ENCODE peak calls at places on chromosomes 6 and 20, in four cellular contexts. One of them, this sample, is unnamed.

GRCh38 chr6:95384988-95385387 is 192.3 kb upstream of the MANEA start:
- DNase-seq in HepG2: no peak
- DNase-seq in GM12878: no peak
- DNase-seq in K562: no peak
- DNase-seq in this sample: no peak

GRCh38 chr6:168735268-168735949 is 294.4 kb downstream of the SMOC2 start:
- DNase-seq in HepG2: no peak
- DNase-seq in GM12878: no peak
- DNase-seq in K562: no peak
- DNase-seq in this sample: no peak

GRCh38 chr6:43739642-43740091 is 30.3 kb upstream of the VEGFA start:
- DNase-seq in HepG2: no peak
- DNase-seq in GM12878: no peak
- DNase-seq in K562: no peak
- DNase-seq in this sample: no peak

GRCh38 chr6:105326216-105326615 is 76.7 kb downstream of the PREP start:
- DNase-seq in HepG2: peak; percentile 52
- DNase-seq in GM12878: no peak
- DNase-seq in K562: no peak
- DNase-seq in this sample: no peak

GRCh38 chr20:62744761-62745160 is 36.1 kb downstream of the NTSR1 start:
- DNase-seq in HepG2: no peak
- DNase-seq in GM12878: no peak
- DNase-seq in K562: no peak
- DNase-seq in this sample: no peak

GRCh38 chr20:32285621-32286334 is 8.3 kb downstream of the KIF3B start:
- DNase-seq in HepG2: no peak
- DNase-seq in GM12878: peak; percentile 84
- DNase-seq in K562: peak; percentile 68
- DNase-seq in this sample: peak; percentile 25

GRCh38 chr6:34189806-34190503 is 44.1 kb upstream of the GRM4 start:
- DNase-seq in HepG2: peak; percentile 41
- DNase-seq in GM12878: no peak
- DNase-seq in K562: peak; percentile 70
- DNase-seq in this sample: no peak

GRCh38 chr6:160974304-160974771 is 17.2 kb upstream of the MAP3K4 start:
- DNase-seq in HepG2: no peak
- DNase-seq in GM12878: no peak
- DNase-seq in K562: peak; percentile 49
- DNase-seq in this sample: no peak

GRCh38 chr20:47335251-47336012 is 21.1 kb downstream of the ZMYND8 start:
- DNase-seq in HepG2: no peak
- DNase-seq in GM12878: no peak
- DNase-seq in K562: no peak
- DNase-seq in this sample: no peak

GRCh38 chr6:24864345-24864744 is 65.6 kb upstream of the ARMH2 start:
- DNase-seq in HepG2: no peak
- DNase-seq in GM12878: no peak
- DNase-seq in K562: no peak
- DNase-seq in this sample: no peak

GRCh38 chr20:10253750-10254149 is 35.1 kb downstream of the SNAP25 start:
- DNase-seq in HepG2: no peak
- DNase-seq in GM12878: no peak
- DNase-seq in K562: no peak
- DNase-seq in this sample: no peak

GRCh38 chr6:35752330-35752729 is 15.5 kb downstream of the ARMC12 start:
- DNase-seq in HepG2: no peak
- DNase-seq in GM12878: no peak
- DNase-seq in K562: no peak
- DNase-seq in this sample: no peak

GRCh38 chr20:25622450-25623224 is 1.2 kb downstream of the NANP start:
- DNase-seq in HepG2: peak; percentile 20
- DNase-seq in GM12878: no peak
- DNase-seq in K562: no peak
- DNase-seq in this sample: no peak

GRCh38 chr6:130293800-130294199 is 71.0 kb upstream of the SAMD3 start:
- DNase-seq in HepG2: peak; percentile 23
- DNase-seq in GM12878: peak; percentile 8
- DNase-seq in K562: peak; percentile 38
- DNase-seq in this sample: peak; percentile 67

GRCh38 chr6:19478992-19479391 is 358.2 kb upstream of the ID4 start:
- DNase-seq in HepG2: no peak
- DNase-seq in GM12878: no peak
- DNase-seq in K562: no peak
- DNase-seq in this sample: no peak

GRCh38 chr20:63772781-63773520 is 33.4 kb downstream of the SLC2A4RG start:
- DNase-seq in HepG2: no peak
- DNase-seq in GM12878: no peak
- DNase-seq in K562: no peak
- DNase-seq in this sample: no peak

GRCh38 chr20:63777614-63778013 is 38.0 kb downstream of the SLC2A4RG start:
- DNase-seq in HepG2: no peak
- DNase-seq in GM12878: no peak
- DNase-seq in K562: no peak
- DNase-seq in this sample: no peak

GRCh38 chr20:63774348-63774735 is 34.8 kb downstream of the SLC2A4RG start:
- DNase-seq in HepG2: no peak
- DNase-seq in GM12878: no peak
- DNase-seq in K562: no peak
- DNase-seq in this sample: no peak

GRCh38 chr20:63773571-63774347 is 34.2 kb downstream of the SLC2A4RG start:
- DNase-seq in HepG2: no peak
- DNase-seq in GM12878: no peak
- DNase-seq in K562: no peak
- DNase-seq in this sample: no peak

GRCh38 chr20:63775096-63775978 is 35.8 kb downstream of the SLC2A4RG start:
- DNase-seq in HepG2: no peak
- DNase-seq in GM12878: no peak
- DNase-seq in K562: peak; percentile 48
- DNase-seq in this sample: no peak
- TF ChIP-seq POLR2AphosphoS2 in HepG2: no peak
- TF ChIP-seq POLR2AphosphoS2 in GM12878: no peak
- TF ChIP-seq POLR2AphosphoS2 in K562: no peak
- TF ChIP-seq POLR2AphosphoS2 in this sample: no peak

GRCh38 chr6:81832304-81832703 is 79.8 kb upstream of the TENT5A start:
- DNase-seq in HepG2: no peak
- DNase-seq in GM12878: no peak
- DNase-seq in K562: no peak
- DNase-seq in this sample: no peak

GRCh38 chr6:81831274-81831673 is 78.8 kb upstream of the TENT5A start:
- DNase-seq in HepG2: peak; percentile 77
- DNase-seq in GM12878: no peak
- DNase-seq in K562: no peak
- DNase-seq in this sample: no peak

GRCh38 chr6:81838031-81838430 is 85.5 kb upstream of the TENT5A start:
- DNase-seq in HepG2: peak; percentile 67
- DNase-seq in GM12878: no peak
- DNase-seq in K562: no peak
- DNase-seq in this sample: peak; percentile 58

GRCh38 chr6:81838724-81839425 is 86.4 kb upstream of the TENT5A start:
- DNase-seq in HepG2: no peak
- DNase-seq in GM12878: no peak
- DNase-seq in K562: no peak
- DNase-seq in this sample: no peak

DNA sequence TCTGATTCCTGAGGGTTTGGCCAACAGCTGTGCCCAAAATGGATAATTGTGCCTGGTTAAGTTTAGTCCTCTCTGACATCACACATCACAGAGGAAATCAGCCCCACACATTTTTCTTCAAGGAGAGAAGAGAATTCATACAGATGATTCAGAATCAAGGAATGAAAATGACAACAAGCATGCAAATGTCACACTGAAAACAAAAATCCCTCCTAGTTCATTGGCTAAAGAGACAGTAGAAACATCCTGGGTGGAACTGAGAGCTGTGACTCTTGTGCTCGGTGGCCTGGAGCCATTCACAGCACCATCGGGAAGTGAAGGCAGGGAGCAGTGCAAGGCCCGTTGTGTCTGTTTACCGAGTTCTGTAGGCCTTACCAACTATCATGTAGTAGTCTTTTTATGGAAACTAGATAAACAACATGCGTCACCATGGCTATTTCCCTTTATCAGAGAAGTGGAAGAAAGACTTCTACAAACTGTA is 81.7 kb upstream of the TENT5A start:
- DNase-seq in HepG2: no peak
- DNase-seq in GM12878: no peak
- DNase-seq in K562: no peak
- DNase-seq in this sample: no peak
- TF ChIP-seq POLR2AphosphoS2 in HepG2: no peak
- TF ChIP-seq POLR2AphosphoS2 in GM12878: no peak
- TF ChIP-seq POLR2AphosphoS2 in K562: no peak
- TF ChIP-seq POLR2AphosphoS2 in this sample: no peak

GRCh38 chr6:166474721-166475565 is 92.2 kb upstream of the MPC1 start:
- DNase-seq in HepG2: no peak
- DNase-seq in GM12878: no peak
- DNase-seq in K562: no peak
- DNase-seq in this sample: no peak
- TF ChIP-seq POLR2AphosphoS2 in HepG2: no peak
- TF ChIP-seq POLR2AphosphoS2 in GM12878: no peak
- TF ChIP-seq POLR2AphosphoS2 in K562: no peak
- TF ChIP-seq POLR2AphosphoS2 in this sample: no peak

GRCh38 chr20:56440346-56441007 is 27.9 kb upstream of the RTF2 start:
- DNase-seq in HepG2: no peak
- DNase-seq in GM12878: peak; percentile 58
- DNase-seq in K562: no peak
- DNase-seq in this sample: no peak

GRCh38 chr20:56437196-56437960 is 25.3 kb downstream of the CASS4 start:
- DNase-seq in HepG2: no peak
- DNase-seq in GM12878: no peak
- DNase-seq in K562: no peak
- DNase-seq in this sample: no peak

GRCh38 chr20:56443654-56444540 is 24.5 kb upstream of the RTF2 start:
- DNase-seq in HepG2: peak; percentile 29
- DNase-seq in GM12878: no peak
- DNase-seq in K562: no peak
- DNase-seq in this sample: no peak

GRCh38 chr20:56442381-56443365 is 25.8 kb upstream of the RTF2 start:
- DNase-seq in HepG2: no peak
- DNase-seq in GM12878: no peak
- DNase-seq in K562: no peak
- DNase-seq in this sample: no peak

GRCh38 chr20:56439784-56440291 is 27.8 kb downstream of the CASS4 start:
- DNase-seq in HepG2: no peak
- DNase-seq in GM12878: no peak
- DNase-seq in K562: no peak
- DNase-seq in this sample: no peak
- TF ChIP-seq POLR2AphosphoS2 in HepG2: no peak
- TF ChIP-seq POLR2AphosphoS2 in GM12878: no peak
- TF ChIP-seq POLR2AphosphoS2 in K562: no peak
- TF ChIP-seq POLR2AphosphoS2 in this sample: no peak